ENCODE peak calls at places on chromosomes 13 and 19, in five cellular contexts. R, E, X, W and Y are unnamed samples.

GRCh38 chr13:79811170-79811569 is 330.2 kb downstream of the NDFIP2 start:
- DNase-seq in W (no peak), X (no peak), E (no peak), R (no peak), Y (no peak)

GRCh38 chr13:31322025-31322424 is 122.2 kb downstream of the B3GLCT start:
- DNase-seq in W (no peak), X (no peak), R (no peak), E (no peak), Y (peak; percentile 81)

GRCh38 chr13:50238922-50239321 is 223.7 kb downstream of the KCNRG start:
- DNase-seq in W (no peak), X (no peak), R (no peak), E (no peak), Y (no peak)

GRCh38 chr19:48683349-48683748 is 10.5 kb upstream of the NTN5 start:
- DNase-seq in E (no peak), W (no peak), X (no peak), R (no peak), Y (no peak)

GRCh38 chr19:42022616-42023015 is 28.6 kb upstream of the ATP1A3 start:
- DNase-seq in R (no peak), W (no peak), E (no peak), X (no peak), Y (no peak)

GRCh38 chr13:72384879-72385278 is 342.6 kb downstream of the MZT1 start:
- DNase-seq in X (no peak), R (no peak), W (no peak), E (no peak), Y (no peak)

GRCh38 chr19:46970815-46971214 is 48.8 kb upstream of the NPAS1 start:
- DNase-seq in W (no peak), E (no peak), R (no peak), X (no peak), Y (no peak)

GRCh38 chr13:37595162-37595561 is 3.4 kb downstream of the POSTN start:
- DNase-seq in W (no peak), R (no peak), X (no peak), E (no peak), Y (no peak)

GRCh38 chr19:41877490-41877876 is 404 bp downstream of the CD79A start:
- DNase-seq in E (no peak), W (no peak), R (no peak), X (no peak), Y (no peak)

GRCh38 chr13:97182065-97182890 is 39.9 kb upstream of the MBNL2 start:
- DNase-seq in W (no peak), X (no peak), E (no peak), R (no peak), Y (no peak)

GRCh38 chr19:42229855-42230331 is 9.8 kb downstream of the ZNF526 start:
- DNase-seq in W (no peak), R (no peak), X (no peak), E (no peak), Y (no peak)

GRCh38 chr13:43284162-43284561 is 260.8 kb downstream of the DNAJC15 start:
- DNase-seq in R (no peak), E (no peak), W (no peak), X (no peak), Y (no peak)

GRCh38 chr13:78190296-78190695 is 271.7 kb upstream of the EDNRB start:
- DNase-seq in X (no peak), E (no peak), R (no peak), W (no peak), Y (no peak)

GRCh38 chr13:101941095-101941777 is 460.6 kb downstream of the FGF14 start:
- DNase-seq in R (no peak), W (no peak), X (no peak), E (no peak), Y (no peak)

GRCh38 chr19:49921871-49922755 is 6.9 kb upstream of the ATF5 start:
- DNase-seq in X (no peak), W (no peak), R (no peak), E (no peak), Y (no peak)

GRCh38 chr19:5949792-5950305 is 28.1 kb downstream of the RANBP3 start:
- DNase-seq in W (no peak), E (no peak), X (no peak), R (no peak), Y (no peak)

GRCh38 chr13:34967851-34968562 is 25.9 kb downstream of the NBEA start:
- DNase-seq in E (no peak), R (no peak), X (no peak), W (no peak), Y (no peak)

GRCh38 chr13:46519177-46519576 is 33.8 kb upstream of the LRCH1 start:
- DNase-seq in E (no peak), X (no peak), R (no peak), W (no peak), Y (no peak)

GRCh38 chr19:13022111-13022858 is 27.0 kb downstream of the NFIX start:
- DNase-seq in X (peak; percentile 71), R (no peak), E (no peak), W (no peak), Y (no peak)

GRCh38 chr13:46530084-46530935 is 22.7 kb upstream of the LRCH1 start:
- DNase-seq in R (no peak), W (no peak), E (no peak), X (no peak), Y (no peak)

GRCh38 chr13:34174671-34175145 is 356.8 kb downstream of the RFC3 start:
- DNase-seq in W (no peak), X (no peak), E (no peak), R (no peak), Y (no peak)

GRCh38 chr19:46926201-46927071 is 65.6 kb downstream of the ARHGAP35 start:
- DNase-seq in R (no peak), E (no peak), X (no peak), W (no peak), Y (no peak)

GRCh38 chr13:49444517-49445395 is 682 bp downstream of the SETDB2 start:
- DNase-seq in E (no peak), W (no peak), X (no peak), R (no peak), Y (no peak)

GRCh38 chr19:7152568-7152967 is 83.1 kb downstream of the ZNF557 start:
- DNase-seq in W (no peak), E (no peak), X (no peak), R (no peak), Y (no peak)

GRCh38 chr13:103272770-103273169 is 206.6 kb upstream of the SLC10A2 start:
- DNase-seq in E (no peak), X (no peak), R (no peak), W (no peak), Y (no peak)

GRCh38 chr13:33740134-33740538 is 77.8 kb upstream of the RFC3 start:
- DNase-seq in W (no peak), X (no peak), R (no peak), E (no peak), Y (no peak)

GRCh38 chr19:7912697-7913564 is 1.7 kb upstream of the TGFBR3L start:
- DNase-seq in X (peak; percentile 24), E (no peak), W (no peak), R (no peak), Y (no peak)

GRCh38 chr13:28325022-28325421 is 169.9 kb downstream of the FLT1 start:
- DNase-seq in X (no peak), W (no peak), E (no peak), R (no peak), Y (no peak)

GRCh38 chr19:35742121-35742724 is at the start of gene IGFLR1:
- DNase-seq in W (no peak), R (no peak), E (no peak), X (no peak), Y (no peak)

GRCh38 chr13:71659427-71659826 is 207.6 kb downstream of the DACH1 start:
- DNase-seq in W (no peak), R (no peak), X (no peak), E (no peak), Y (no peak)

DNA sequence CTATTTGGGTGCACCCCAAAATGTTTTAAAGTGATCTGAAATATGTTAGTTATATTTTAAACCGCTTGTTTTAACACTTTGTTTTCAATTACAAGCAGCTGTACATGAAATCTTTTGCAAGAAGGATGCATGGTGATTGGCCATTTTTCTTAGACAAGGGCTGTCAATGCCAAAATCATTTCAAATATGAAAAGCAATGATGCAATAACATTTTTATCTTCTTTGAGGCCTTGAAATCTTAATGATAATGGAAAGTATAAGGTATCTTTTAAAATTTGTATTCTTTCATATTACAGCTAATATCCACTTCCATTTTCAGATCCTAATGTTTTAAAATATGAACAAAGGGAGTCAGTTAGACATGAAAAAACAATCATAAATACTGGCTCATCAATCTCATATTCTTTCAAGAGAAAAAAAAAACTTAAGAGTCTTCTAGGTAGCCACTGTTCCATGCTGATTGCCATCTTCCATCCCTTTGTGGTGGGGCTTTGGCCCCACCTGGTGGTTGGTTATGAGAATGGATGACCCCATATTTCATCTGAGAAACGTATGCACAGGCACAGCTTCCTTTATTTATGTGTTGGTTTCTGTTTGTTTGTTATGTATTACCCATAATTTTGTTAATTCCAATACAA is 330.3 kb upstream of the MIR17HG start:
- DNase-seq in X (no peak), E (no peak), R (no peak), W (no peak), Y (no peak)
- TF ChIP-seq CTCF in X (no peak), E (peak; percentile 51), R (no peak), W (peak; percentile 32), Y (peak; percentile 56)

GRCh38 chr13:45464687-45465453 is at the start of gene COG3:
- DNase-seq in W (peak; percentile 93), R (peak; percentile 96), X (peak; percentile 94), E (peak; percentile 62), Y (peak; percentile 98)
- TF ChIP-seq POLR2A in W (peak; percentile 85), R (no peak), X (peak; percentile 60), E (peak; percentile 10), Y (peak; percentile 62)

DNA sequence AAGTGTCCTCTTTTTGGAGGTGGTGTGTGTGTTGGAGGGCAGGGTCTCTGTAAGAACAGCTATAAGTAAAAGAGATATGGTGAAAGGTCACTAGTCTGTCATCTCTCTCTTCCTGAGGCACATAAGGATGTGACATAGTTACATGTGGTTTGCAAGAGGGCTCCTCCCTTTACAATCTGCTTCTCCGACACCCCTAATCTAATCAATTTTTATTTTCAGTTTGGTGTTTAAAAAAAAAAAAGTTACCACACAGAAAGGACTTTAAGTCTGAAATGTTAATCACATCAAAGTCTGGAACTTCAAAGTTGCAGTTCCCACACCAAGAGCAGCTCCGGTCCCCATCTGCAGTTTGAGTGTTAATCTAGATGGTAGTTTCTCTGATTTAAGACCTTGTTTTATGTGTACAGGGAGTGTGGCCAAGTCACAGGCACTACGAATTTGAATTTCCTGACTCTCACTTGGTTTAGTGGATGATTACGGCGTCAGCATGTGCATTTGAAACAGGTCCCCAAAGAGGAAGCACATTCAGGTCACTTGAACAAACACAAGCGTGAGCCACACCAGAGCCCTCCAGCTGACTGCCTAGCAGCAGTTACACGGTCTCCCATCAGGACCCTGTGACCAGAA is 53.1 kb downstream of the FOXO1 start:
- DNase-seq in R (no peak), W (no peak), E (no peak), X (no peak), Y (peak; percentile 90)
- H3K4me1 ChIP-seq in R (peaks cover 88% of the 10 kb centered on the region), W (peaks cover 17% of the 10 kb centered on the region), E (peaks cover 93% of the 10 kb centered on the region), X (peaks cover 42% of the 10 kb centered on the region), Y (peaks cover 93% of the 10 kb centered on the region)

GRCh38 chr19:16575861-16576689 is 3.9 kb upstream of the SLC35E1 start:
- DNase-seq in E (no peak), W (no peak), X (no peak), R (no peak), Y (no peak)

GRCh38 chr19:16579381-16579780 is 7.2 kb upstream of the SLC35E1 start:
- DNase-seq in W (no peak), R (no peak), E (no peak), X (no peak), Y (no peak)

GRCh38 chr19:16575282-16575681 is 3.1 kb upstream of the SLC35E1 start:
- DNase-seq in E (no peak), X (no peak), R (no peak), W (no peak), Y (no peak)

GRCh38 chr19:16576690-16577530 is 4.7 kb upstream of the SLC35E1 start:
- DNase-seq in W (no peak), R (no peak), E (no peak), X (no peak), Y (no peak)

GRCh38 chr19:16577531-16578052 is 5.4 kb upstream of the SLC35E1 start:
- DNase-seq in R (no peak), X (no peak), W (no peak), E (no peak), Y (no peak)
- TF ChIP-seq CTCF in R (no peak), X (no peak), W (no peak), E (no peak), Y (no peak)